ENCODE peak calls at places on chromosome 21, in eight cellular contexts. J, Y, H, M, Q, X, I and K are unnamed samples.

GRCh38 chr21:46155514-46156377 is at the start of gene FTCD:
- DNase-seq in J (no peak), Y (no peak), H (no peak), M (no peak), Q (no peak), X (no peak), I (no peak), K (no peak)

GRCh38 chr21:24023402-24023801 is 1583.9 kb downstream of the MRPL39 start:
- DNase-seq in J (no peak), Y (no peak), H (no peak), M (no peak), Q (peak; percentile 50), X (peak; percentile 42), I (no peak), K (no peak)

GRCh38 chr21:45000637-45001133 is 60.9 kb downstream of the SLX9 start:
- DNase-seq in J (no peak), Y (no peak), H (no peak), M (no peak), Q (no peak), X (no peak), I (no peak), K (no peak)

GRCh38 chr21:23014021-23014420 is 2015.8 kb downstream of the NCAM2 start:
- DNase-seq in J (no peak), Y (no peak), H (no peak), M (no peak), Q (no peak), X (no peak), I (no peak), K (no peak)

GRCh38 chr21:26432410-26432809 is 140.7 kb downstream of the CYYR1 start:
- DNase-seq in J (no peak), Y (no peak), H (no peak), M (no peak), Q (no peak), X (no peak), I (no peak), K (no peak)

GRCh38 chr21:34073749-34074282 is 438 bp downstream of the MRPS6 start:
- DNase-seq in J (peak; percentile 41), Y (no peak), H (peak; percentile 65), M (peak; percentile 52), Q (no peak), X (no peak), I (peak; percentile 47), K (no peak)

GRCh38 chr21:41677671-41678015 is 89.2 kb downstream of the RIPK4 start:
- DNase-seq in J (no peak), Y (no peak), H (no peak), M (no peak), Q (peak; percentile 41), X (no peak), I (no peak), K (no peak)

GRCh38 chr21:39094847-39095525 is 88.3 kb downstream of the PSMG1 start:
- DNase-seq in J (no peak), Y (no peak), H (no peak), M (no peak), Q (peak; percentile 29), X (peak; percentile 60), I (no peak), K (no peak)

GRCh38 chr21:46116846-46117585 is 19.1 kb downstream of the COL6A2 start:
- DNase-seq in J (no peak), Y (no peak), H (no peak), M (peak; percentile 86), Q (no peak), X (no peak), I (no peak), K (no peak)

GRCh38 chr21:29893687-29894086 is 46.1 kb downstream of the GRIK1 start:
- DNase-seq in J (no peak), Y (no peak), H (no peak), M (no peak), Q (no peak), X (no peak), I (no peak), K (no peak)

GRCh38 chr21:15444118-15444960 is 285.4 kb upstream of the USP25 start:
- DNase-seq in J (no peak), Y (no peak), H (no peak), M (no peak), Q (no peak), X (no peak), I (no peak), K (no peak)